ENCODE peak calls at places on chromosomes 5 and 9, in five cellular contexts. One of them, this sample, is unnamed.
A peak's percentile ranks its signal among the peaks of the same experiment; 100 is the strongest.

GRCh38 chr9:124328285-124328684 is 70.5 kb downstream of the NEK6 start:
- DNase-seq in trophoblast cell: no peak
- DNase-seq in H9: no peak
- DNase-seq in H1: no peak
- DNase-seq in mesenchymal stem cell: no peak
- DNase-seq in this sample: no peak

GRCh38 chr9:34985311-34985899 is 4.1 kb upstream of the DNAJB5 start:
- DNase-seq in mesenchymal stem cell: peak; percentile 73
- DNase-seq in H1: peak; percentile 89
- DNase-seq in H9: peak; percentile 78
- DNase-seq in trophoblast cell: peak; percentile 90
- DNase-seq in this sample: peak; percentile 83

GRCh38 chr9:129208191-129209091 is 30.4 kb upstream of the IER5L start:
- DNase-seq in trophoblast cell: no peak
- DNase-seq in H9: peak; percentile 93
- DNase-seq in mesenchymal stem cell: no peak
- DNase-seq in H1: peak; percentile 85
- DNase-seq in this sample: no peak

GRCh38 chr5:34012791-34013190 is 4.9 kb upstream of the AMACR start:
- DNase-seq in H9: no peak
- DNase-seq in mesenchymal stem cell: no peak
- DNase-seq in trophoblast cell: no peak
- DNase-seq in H1: no peak
- DNase-seq in this sample: no peak

GRCh38 chr5:150531686-150532085 is 23.8 kb downstream of the NDST1 start:
- DNase-seq in H1: no peak
- DNase-seq in mesenchymal stem cell: no peak
- DNase-seq in H9: no peak
- DNase-seq in trophoblast cell: no peak
- DNase-seq in this sample: no peak

GRCh38 chr9:98665511-98665910 is 43.2 kb downstream of the GABBR2 start:
- DNase-seq in trophoblast cell: no peak
- DNase-seq in mesenchymal stem cell: no peak
- DNase-seq in H9: no peak
- DNase-seq in H1: no peak
- DNase-seq in this sample: no peak

GRCh38 chr9:135990468-135991429 is 29.6 kb upstream of the UBAC1 start:
- DNase-seq in H1: no peak
- DNase-seq in mesenchymal stem cell: peak; percentile 51
- DNase-seq in trophoblast cell: no peak
- DNase-seq in H9: peak; percentile 78
- DNase-seq in this sample: peak; percentile 65

GRCh38 chr9:27125030-27125429 is 16.0 kb downstream of the TEK start:
- DNase-seq in H1: no peak
- DNase-seq in mesenchymal stem cell: peak; percentile 97
- DNase-seq in H9: no peak
- DNase-seq in trophoblast cell: peak; percentile 2
- DNase-seq in this sample: no peak

GRCh38 chr5:74490814-74491213 is 149.7 kb downstream of the ENC1 start:
- DNase-seq in trophoblast cell: no peak
- DNase-seq in H1: no peak
- DNase-seq in H9: no peak
- DNase-seq in mesenchymal stem cell: no peak
- DNase-seq in this sample: no peak

GRCh38 chr9:83218411-83219090 is 155.6 kb upstream of the RASEF start:
- DNase-seq in H1: no peak
- DNase-seq in mesenchymal stem cell: no peak
- DNase-seq in H9: no peak
- DNase-seq in trophoblast cell: peak; percentile 29
- DNase-seq in this sample: no peak

GRCh38 chr5:42949348-42950090 is 90.6 kb downstream of the ANXA2R start:
- DNase-seq in H9: no peak
- DNase-seq in trophoblast cell: peak; percentile 56
- DNase-seq in H1: no peak
- DNase-seq in mesenchymal stem cell: no peak
- DNase-seq in this sample: no peak

GRCh38 chr5:137592317-137592716 is 93.2 kb upstream of the SPOCK1 start:
- DNase-seq in mesenchymal stem cell: no peak
- DNase-seq in trophoblast cell: no peak
- DNase-seq in H9: no peak
- DNase-seq in H1: no peak
- DNase-seq in this sample: no peak

GRCh38 chr5:69049796-69050195 is 44.0 kb upstream of the SLC30A5 start:
- DNase-seq in trophoblast cell: no peak
- DNase-seq in H9: no peak
- DNase-seq in H1: no peak
- DNase-seq in mesenchymal stem cell: no peak
- DNase-seq in this sample: no peak

GRCh38 chr5:178642351-178642909 is 15.6 kb upstream of the CLK4 start:
- DNase-seq in H1: no peak
- DNase-seq in mesenchymal stem cell: peak; percentile 90
- DNase-seq in H9: no peak
- DNase-seq in trophoblast cell: peak; percentile 79
- DNase-seq in this sample: no peak

GRCh38 chr9:129006328-129007034 is 21.6 kb downstream of the SH3GLB2 start:
- DNase-seq in H9: peak; percentile 81
- DNase-seq in trophoblast cell: peak; percentile 82
- DNase-seq in H1: peak; percentile 74
- DNase-seq in mesenchymal stem cell: peak; percentile 75
- DNase-seq in this sample: peak; percentile 52

GRCh38 chr9:7103382-7104170 is 345.8 kb downstream of the KDM4C start:
- DNase-seq in mesenchymal stem cell: peak; percentile 85
- DNase-seq in trophoblast cell: peak; percentile 22
- DNase-seq in H9: no peak
- DNase-seq in H1: no peak
- DNase-seq in this sample: no peak

GRCh38 chr5:58751222-58751621 is 168.3 kb downstream of the RAB3C start:
- DNase-seq in H1: no peak
- DNase-seq in trophoblast cell: peak; percentile 16
- DNase-seq in H9: no peak
- DNase-seq in mesenchymal stem cell: peak; percentile 62
- DNase-seq in this sample: no peak

GRCh38 chr5:1507961-1508678 is 15.6 kb downstream of the LPCAT1 start:
- DNase-seq in H1: no peak
- DNase-seq in mesenchymal stem cell: no peak
- DNase-seq in trophoblast cell: no peak
- DNase-seq in H9: no peak
- DNase-seq in this sample: no peak

GRCh38 chr5:22918511-22918910 is 65.4 kb upstream of the CDH12 start:
- DNase-seq in trophoblast cell: no peak
- DNase-seq in H1: no peak
- DNase-seq in mesenchymal stem cell: peak; percentile 76
- DNase-seq in H9: no peak
- DNase-seq in this sample: no peak

GRCh38 chr5:61563401-61563800 is 231.3 kb downstream of the ZSWIM6 start:
- DNase-seq in mesenchymal stem cell: no peak
- DNase-seq in trophoblast cell: no peak
- DNase-seq in H1: no peak
- DNase-seq in H9: no peak
- DNase-seq in this sample: no peak

GRCh38 chr9:1759009-1759408 is 256.1 kb upstream of the SMARCA2 start:
- DNase-seq in mesenchymal stem cell: no peak
- DNase-seq in trophoblast cell: no peak
- DNase-seq in H1: no peak
- DNase-seq in H9: peak; percentile 32
- DNase-seq in this sample: no peak

GRCh38 chr5:132714456-132715307 is 22.7 kb downstream of the KIF3A start:
- DNase-seq in trophoblast cell: peak; percentile 41
- DNase-seq in H9: no peak
- DNase-seq in H1: no peak
- DNase-seq in mesenchymal stem cell: peak; percentile 24
- DNase-seq in this sample: no peak

GRCh38 chr5:112467467-112467866 is 48.4 kb upstream of the EPB41L4A start:
- DNase-seq in H9: no peak
- DNase-seq in mesenchymal stem cell: no peak
- DNase-seq in trophoblast cell: no peak
- DNase-seq in H1: no peak
- DNase-seq in this sample: no peak

GRCh38 chr9:89364664-89365531 is 46.6 kb downstream of the SECISBP2 start:
- DNase-seq in mesenchymal stem cell: no peak
- DNase-seq in H9: no peak
- DNase-seq in H1: no peak
- DNase-seq in trophoblast cell: no peak
- DNase-seq in this sample: no peak

GRCh38 chr5:52893105-52893504 is 96.0 kb upstream of the ITGA2 start:
- DNase-seq in H1: no peak
- DNase-seq in H9: no peak
- DNase-seq in trophoblast cell: no peak
- DNase-seq in mesenchymal stem cell: peak; percentile 48
- DNase-seq in this sample: no peak

GRCh38 chr9:99998266-99998665 is 91.8 kb downstream of the STX17 start:
- DNase-seq in mesenchymal stem cell: no peak
- DNase-seq in trophoblast cell: no peak
- DNase-seq in H1: peak; percentile 49
- DNase-seq in H9: peak; percentile 66
- DNase-seq in this sample: no peak

GRCh38 chr9:79969866-79970265 is 398.1 kb downstream of the TLE4 start:
- DNase-seq in mesenchymal stem cell: no peak
- DNase-seq in H9: no peak
- DNase-seq in trophoblast cell: no peak
- DNase-seq in H1: no peak
- DNase-seq in this sample: no peak

GRCh38 chr9:13716620-13717019 is 437.1 kb upstream of the MPDZ start:
- DNase-seq in H1: no peak
- DNase-seq in H9: no peak
- DNase-seq in trophoblast cell: no peak
- DNase-seq in mesenchymal stem cell: no peak
- DNase-seq in this sample: no peak

GRCh38 chr5:86929123-86929766 is 311.5 kb downstream of the COX7C start:
- DNase-seq in mesenchymal stem cell: no peak
- DNase-seq in trophoblast cell: no peak
- DNase-seq in H9: peak; percentile 71
- DNase-seq in H1: peak; percentile 57
- DNase-seq in this sample: peak; percentile 3

GRCh38 chr5:10946050-10946449 is 185.0 kb upstream of the DAP start:
- DNase-seq in trophoblast cell: no peak
- DNase-seq in H1: no peak
- DNase-seq in H9: no peak
- DNase-seq in mesenchymal stem cell: no peak
- DNase-seq in this sample: no peak

DNA sequence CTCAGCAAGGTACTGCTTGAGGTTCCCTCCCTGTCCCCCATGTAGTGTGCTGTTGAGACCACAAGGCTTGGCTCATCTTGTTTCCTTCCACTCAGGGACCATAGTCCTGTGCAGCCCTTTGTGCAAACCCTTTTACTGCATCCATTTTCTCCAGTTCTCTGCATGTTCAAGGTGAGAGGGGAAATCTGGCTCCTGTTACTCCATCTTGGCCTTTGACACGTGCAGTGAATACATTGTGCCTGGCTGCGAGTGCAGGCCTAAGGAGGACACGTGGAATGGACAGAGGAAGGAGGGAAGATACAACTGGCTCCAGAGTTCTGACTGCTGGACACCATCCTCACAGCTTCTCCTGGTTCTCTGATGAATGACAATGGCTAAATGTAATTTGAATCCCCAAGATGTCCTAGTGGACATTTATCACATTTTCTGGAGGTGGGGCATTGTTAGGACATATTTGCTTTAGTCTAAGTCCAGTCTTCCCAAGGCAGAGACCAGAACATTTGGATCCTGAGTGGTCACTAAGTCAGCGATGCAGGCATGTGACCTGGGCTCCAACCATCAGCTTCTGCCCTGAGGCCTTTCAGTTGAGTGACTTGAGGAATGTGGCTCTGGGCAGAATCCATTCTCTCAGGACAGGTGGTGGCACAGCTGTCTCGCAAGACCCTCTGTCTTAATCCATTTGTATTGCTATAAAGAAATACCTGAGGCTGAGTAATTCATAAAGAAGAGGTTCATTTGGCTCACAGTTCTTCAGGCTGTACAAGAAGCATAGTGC is 189.0 kb upstream of the DAP start:
- DNase-seq in H1: no peak
- DNase-seq in trophoblast cell: peak; percentile 95
- DNase-seq in mesenchymal stem cell: no peak
- DNase-seq in H9: no peak
- DNase-seq in this sample: no peak
- H2BK12ac ChIP-seq in H1: no peak overlapping the region
- H2BK12ac ChIP-seq in trophoblast cell: no peak overlapping the region
- H2BK12ac ChIP-seq in mesenchymal stem cell: no peak overlapping the region
- H2BK12ac ChIP-seq in H9: no peak overlapping the region
- H2BK12ac ChIP-seq in this sample: no peak overlapping the region

DNA sequence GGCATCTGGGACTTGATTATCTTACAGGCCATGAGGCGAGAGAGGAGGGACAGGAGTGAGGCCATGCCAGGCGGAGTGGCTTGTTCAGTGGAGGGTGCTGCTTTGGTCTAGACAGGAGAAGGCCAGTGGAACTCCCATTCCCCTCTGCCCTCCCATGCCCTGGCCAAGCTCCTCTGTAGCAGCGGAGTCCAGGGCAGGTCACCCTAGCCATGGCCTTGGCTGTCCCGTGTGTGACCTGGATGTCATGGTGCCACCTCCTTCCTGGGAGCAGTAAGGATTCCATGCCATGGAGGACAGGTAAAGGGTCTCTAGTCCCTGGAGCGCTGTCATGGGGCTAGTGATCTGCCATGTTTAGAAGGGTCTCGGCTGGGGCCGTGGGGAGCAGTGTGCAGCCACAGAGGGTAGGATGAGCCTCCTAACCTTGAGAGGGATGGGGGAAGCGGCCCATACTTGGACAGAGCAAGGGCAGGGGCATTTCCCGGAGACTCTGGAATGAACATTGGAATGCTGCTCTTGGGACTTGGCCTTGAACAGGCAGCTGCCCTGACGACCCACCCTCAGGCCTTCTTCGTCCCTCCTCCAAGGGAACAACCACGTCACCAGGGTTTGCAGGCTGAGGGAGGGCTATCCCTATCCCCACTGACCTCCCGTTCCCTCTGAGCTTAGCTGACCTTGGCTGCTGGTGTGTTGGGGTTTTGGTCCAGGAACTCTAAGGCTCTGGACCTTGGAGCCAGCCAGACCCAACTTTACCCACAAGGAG is 100.4 kb downstream of the DAB2IP start:
- DNase-seq in trophoblast cell: peak; percentile 85
- DNase-seq in H9: no peak
- DNase-seq in H1: no peak
- DNase-seq in mesenchymal stem cell: peak; percentile 43
- DNase-seq in this sample: no peak
- H2BK12ac ChIP-seq in trophoblast cell: no peak overlapping the region
- H2BK12ac ChIP-seq in H9: no peak overlapping the region
- H2BK12ac ChIP-seq in H1: peak overlapping the region; percentile 27
- H2BK12ac ChIP-seq in mesenchymal stem cell: no peak overlapping the region
- H2BK12ac ChIP-seq in this sample: no peak overlapping the region

DNA sequence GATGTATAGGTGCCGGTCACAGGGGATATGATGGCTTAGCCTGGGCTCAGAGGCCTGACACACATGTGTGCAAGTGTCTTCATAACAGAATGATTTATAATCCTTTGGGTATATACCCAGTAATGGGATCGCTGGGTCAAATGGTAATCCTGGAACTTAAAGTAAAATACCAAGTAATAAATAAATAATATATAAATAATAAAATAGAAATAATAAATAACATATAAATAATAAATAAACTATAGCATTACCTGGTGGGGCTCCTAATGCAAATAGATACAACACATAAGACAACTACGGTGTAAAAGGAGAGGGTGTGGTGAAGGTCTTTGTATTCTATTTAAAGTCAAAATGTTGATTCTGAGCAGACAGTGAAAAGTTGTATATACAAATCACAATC is 68.5 kb upstream of the GFPT2 start:
- DNase-seq in H1: no peak
- DNase-seq in trophoblast cell: no peak
- DNase-seq in H9: no peak
- DNase-seq in mesenchymal stem cell: no peak
- DNase-seq in this sample: no peak
- H2BK12ac ChIP-seq in H1: no peak overlapping the region
- H2BK12ac ChIP-seq in trophoblast cell: no peak overlapping the region
- H2BK12ac ChIP-seq in H9: no peak overlapping the region
- H2BK12ac ChIP-seq in mesenchymal stem cell: no peak overlapping the region
- H2BK12ac ChIP-seq in this sample: no peak overlapping the region

GRCh38 chr9:130211548-130212226 is 39.5 kb downstream of the NCS1 start:
- DNase-seq in mesenchymal stem cell: no peak
- DNase-seq in H9: no peak
- DNase-seq in H1: no peak
- DNase-seq in trophoblast cell: no peak
- DNase-seq in this sample: no peak
- H2BK12ac ChIP-seq in mesenchymal stem cell: no peak overlapping the region
- H2BK12ac ChIP-seq in H9: no peak overlapping the region
- H2BK12ac ChIP-seq in H1: no peak overlapping the region
- H2BK12ac ChIP-seq in trophoblast cell: no peak overlapping the region
- H2BK12ac ChIP-seq in this sample: no peak overlapping the region

This sample was measured in neuronal stem cell.